ENCODE peak calls at places on chromosomes 16 and 17, in seven cellular contexts. One of them, this sample, is unnamed. For H3K4me1, the result is how much of the 10 kb centered on the place peaks cover.

GRCh38 chr17:79627766-79628690 is 17.2 kb upstream of the RBFOX3 start:
- DNase-seq in breast epithelium: no peak
- DNase-seq in adrenal gland: no peak
- DNase-seq in body of pancreas: peak
- DNase-seq in K562: no peak
- DNase-seq in IMR-90: no peak
- DNase-seq in heart left ventricle: no peak
- DNase-seq in this sample: peak

GRCh38 chr16:49463529-49463928 is 89.9 kb downstream of the C16orf78 start:
- DNase-seq in IMR-90: no peak
- DNase-seq in body of pancreas: peak
- DNase-seq in adrenal gland: no peak
- DNase-seq in K562: no peak
- DNase-seq in breast epithelium: peak
- DNase-seq in heart left ventricle: no peak
- DNase-seq in this sample: no peak

GRCh38 chr17:78458739-78459335 is 80.4 kb downstream of the PGS1 start:
- DNase-seq in heart left ventricle: no peak
- DNase-seq in K562: no peak
- DNase-seq in IMR-90: no peak
- DNase-seq in body of pancreas: no peak
- DNase-seq in adrenal gland: no peak
- DNase-seq in breast epithelium: no peak
- DNase-seq in this sample: no peak

GRCh38 chr17:9941305-9941704 is 36.2 kb upstream of the RCVRN start:
- DNase-seq in body of pancreas: no peak
- DNase-seq in K562: no peak
- DNase-seq in IMR-90: no peak
- DNase-seq in adrenal gland: no peak
- DNase-seq in heart left ventricle: no peak
- DNase-seq in breast epithelium: no peak
- DNase-seq in this sample: no peak

GRCh38 chr16:2148714-2149629 is 547 bp downstream of the RAB26 start:
- DNase-seq in K562: peak
- DNase-seq in heart left ventricle: peak
- DNase-seq in breast epithelium: no peak
- DNase-seq in adrenal gland: no peak
- DNase-seq in IMR-90: no peak
- DNase-seq in body of pancreas: peak
- DNase-seq in this sample: no peak

GRCh38 chr17:32253117-32253611 is 12.5 kb upstream of the RHBDL3 start:
- DNase-seq in adrenal gland: peak
- DNase-seq in K562: peak
- DNase-seq in IMR-90: peak
- DNase-seq in breast epithelium: peak
- DNase-seq in heart left ventricle: peak
- DNase-seq in body of pancreas: peak
- DNase-seq in this sample: peak

GRCh38 chr16:54284931-54285413 is 1.6 kb downstream of the IRX3 start:
- DNase-seq in K562: no peak
- DNase-seq in adrenal gland: no peak
- DNase-seq in heart left ventricle: peak
- DNase-seq in body of pancreas: no peak
- DNase-seq in breast epithelium: no peak
- DNase-seq in IMR-90: no peak
- DNase-seq in this sample: no peak

GRCh38 chr16:1991135-1991551 is 1.4 kb downstream of the SYNGR3 start:
- DNase-seq in breast epithelium: no peak
- DNase-seq in K562: no peak
- DNase-seq in heart left ventricle: no peak
- DNase-seq in adrenal gland: no peak
- DNase-seq in IMR-90: no peak
- DNase-seq in body of pancreas: no peak
- DNase-seq in this sample: no peak

GRCh38 chr17:58615768-58616659 is 75.8 kb downstream of the TEX14 start:
- DNase-seq in body of pancreas: no peak
- DNase-seq in breast epithelium: no peak
- DNase-seq in adrenal gland: no peak
- DNase-seq in K562: no peak
- DNase-seq in IMR-90: no peak
- DNase-seq in heart left ventricle: no peak
- DNase-seq in this sample: no peak

GRCh38 chr16:19166500-19166899 is 1.5 kb upstream of the SYT17 start:
- DNase-seq in breast epithelium: no peak
- DNase-seq in IMR-90: no peak
- DNase-seq in heart left ventricle: no peak
- DNase-seq in adrenal gland: no peak
- DNase-seq in K562: no peak
- DNase-seq in body of pancreas: no peak
- DNase-seq in this sample: no peak

GRCh38 chr17:78812849-78813248 is 27.8 kb downstream of the USP36 start:
- DNase-seq in heart left ventricle: no peak
- DNase-seq in breast epithelium: no peak
- DNase-seq in adrenal gland: no peak
- DNase-seq in body of pancreas: no peak
- DNase-seq in K562: no peak
- DNase-seq in IMR-90: no peak
- DNase-seq in this sample: no peak

GRCh38 chr17:77846531-77847085 is 111.9 kb upstream of the TNRC6C start:
- DNase-seq in breast epithelium: no peak
- DNase-seq in K562: no peak
- DNase-seq in heart left ventricle: no peak
- DNase-seq in IMR-90: no peak
- DNase-seq in body of pancreas: no peak
- DNase-seq in adrenal gland: no peak
- DNase-seq in this sample: no peak

GRCh38 chr16:13906426-13907089 is 13.4 kb upstream of the ERCC4 start:
- DNase-seq in body of pancreas: no peak
- DNase-seq in heart left ventricle: no peak
- DNase-seq in breast epithelium: no peak
- DNase-seq in K562: no peak
- DNase-seq in IMR-90: no peak
- DNase-seq in adrenal gland: no peak
- DNase-seq in this sample: no peak

GRCh38 chr16:56593573-56594291 is 4.4 kb downstream of the MT3 start:
- DNase-seq in body of pancreas: no peak
- DNase-seq in K562: no peak
- DNase-seq in IMR-90: no peak
- DNase-seq in heart left ventricle: no peak
- DNase-seq in adrenal gland: no peak
- DNase-seq in breast epithelium: no peak
- DNase-seq in this sample: no peak

GRCh38 chr16:35440875-35441274 is 1981.5 kb downstream of the TP53TG3F start:
- DNase-seq in IMR-90: no peak
- DNase-seq in heart left ventricle: no peak
- DNase-seq in adrenal gland: no peak
- DNase-seq in breast epithelium: no peak
- DNase-seq in K562: no peak
- DNase-seq in body of pancreas: no peak
- DNase-seq in this sample: no peak

GRCh38 chr17:75864448-75864871 is 9.3 kb upstream of the WBP2 start:
- DNase-seq in body of pancreas: no peak
- DNase-seq in adrenal gland: no peak
- DNase-seq in heart left ventricle: peak
- DNase-seq in IMR-90: peak
- DNase-seq in K562: no peak
- DNase-seq in breast epithelium: peak
- DNase-seq in this sample: peak

GRCh38 chr17:27549251-27549919 is 81.6 kb upstream of the LGALS9 start:
- DNase-seq in breast epithelium: no peak
- DNase-seq in K562: no peak
- DNase-seq in IMR-90: no peak
- DNase-seq in heart left ventricle: peak
- DNase-seq in adrenal gland: peak
- DNase-seq in body of pancreas: peak
- DNase-seq in this sample: no peak

GRCh38 chr16:1966460-1966859 is at the start of gene RNF151:
- DNase-seq in IMR-90: no peak
- DNase-seq in adrenal gland: no peak
- DNase-seq in breast epithelium: no peak
- DNase-seq in body of pancreas: no peak
- DNase-seq in K562: no peak
- DNase-seq in heart left ventricle: no peak
- DNase-seq in this sample: no peak

GRCh38 chr16:69554495-69554894 is 11.3 kb upstream of the NFAT5 start:
- DNase-seq in IMR-90: no peak
- DNase-seq in breast epithelium: no peak
- DNase-seq in K562: peak
- DNase-seq in heart left ventricle: no peak
- DNase-seq in body of pancreas: no peak
- DNase-seq in adrenal gland: no peak
- DNase-seq in this sample: no peak

GRCh38 chr17:3866269-3866668 is 20.2 kb upstream of the NCBP3 start:
- DNase-seq in heart left ventricle: no peak
- DNase-seq in body of pancreas: no peak
- DNase-seq in breast epithelium: no peak
- DNase-seq in K562: no peak
- DNase-seq in IMR-90: no peak
- DNase-seq in adrenal gland: no peak
- DNase-seq in this sample: no peak

GRCh38 chr16:51327001-51327400 is 175.9 kb upstream of the SALL1 start:
- DNase-seq in body of pancreas: no peak
- DNase-seq in heart left ventricle: no peak
- DNase-seq in adrenal gland: no peak
- DNase-seq in IMR-90: peak
- DNase-seq in breast epithelium: no peak
- DNase-seq in K562: no peak
- DNase-seq in this sample: peak

GRCh38 chr17:81590121-81590520 is 38.0 kb upstream of the FAAP100 start:
- DNase-seq in heart left ventricle: no peak
- DNase-seq in IMR-90: no peak
- DNase-seq in body of pancreas: no peak
- DNase-seq in adrenal gland: no peak
- DNase-seq in K562: no peak
- DNase-seq in breast epithelium: no peak
- DNase-seq in this sample: no peak
- TF ChIP-seq POLR2A in heart left ventricle: no peak
- TF ChIP-seq POLR2A in IMR-90: no peak
- TF ChIP-seq POLR2A in body of pancreas: no peak
- TF ChIP-seq POLR2A in adrenal gland: no peak
- TF ChIP-seq POLR2A in K562: no peak
- TF ChIP-seq POLR2A in breast epithelium: no peak
- TF ChIP-seq POLR2A in this sample: no peak

GRCh38 chr16:86701286-86701975 is 123.1 kb downstream of the FOXL1 start:
- DNase-seq in IMR-90: no peak
- DNase-seq in body of pancreas: no peak
- DNase-seq in breast epithelium: no peak
- DNase-seq in K562: no peak
- DNase-seq in heart left ventricle: no peak
- DNase-seq in adrenal gland: no peak
- DNase-seq in this sample: no peak

GRCh38 chr16:86702824-86703588 is 124.7 kb downstream of the FOXL1 start:
- DNase-seq in body of pancreas: no peak
- DNase-seq in IMR-90: no peak
- DNase-seq in adrenal gland: no peak
- DNase-seq in K562: no peak
- DNase-seq in breast epithelium: no peak
- DNase-seq in heart left ventricle: no peak
- DNase-seq in this sample: no peak

GRCh38 chr16:86697715-86698114 is 119.4 kb downstream of the FOXL1 start:
- DNase-seq in breast epithelium: no peak
- DNase-seq in adrenal gland: no peak
- DNase-seq in body of pancreas: no peak
- DNase-seq in heart left ventricle: no peak
- DNase-seq in K562: no peak
- DNase-seq in IMR-90: peak
- DNase-seq in this sample: no peak

GRCh38 chr16:86704516-86704915 is 126.2 kb downstream of the FOXL1 start:
- DNase-seq in breast epithelium: no peak
- DNase-seq in body of pancreas: no peak
- DNase-seq in K562: no peak
- DNase-seq in IMR-90: no peak
- DNase-seq in heart left ventricle: no peak
- DNase-seq in adrenal gland: no peak
- DNase-seq in this sample: no peak

GRCh38 chr16:86700396-86700945 is 122.1 kb downstream of the FOXL1 start:
- DNase-seq in K562: no peak
- DNase-seq in IMR-90: no peak
- DNase-seq in adrenal gland: no peak
- DNase-seq in body of pancreas: no peak
- DNase-seq in heart left ventricle: no peak
- DNase-seq in breast epithelium: no peak
- DNase-seq in this sample: no peak
- TF ChIP-seq CTCF in K562: no peak
- TF ChIP-seq CTCF in IMR-90: no peak
- TF ChIP-seq CTCF in adrenal gland: no peak
- TF ChIP-seq CTCF in body of pancreas: no peak
- TF ChIP-seq CTCF in heart left ventricle: no peak
- TF ChIP-seq CTCF in breast epithelium: no peak
- TF ChIP-seq CTCF in this sample: no peak

DNA sequence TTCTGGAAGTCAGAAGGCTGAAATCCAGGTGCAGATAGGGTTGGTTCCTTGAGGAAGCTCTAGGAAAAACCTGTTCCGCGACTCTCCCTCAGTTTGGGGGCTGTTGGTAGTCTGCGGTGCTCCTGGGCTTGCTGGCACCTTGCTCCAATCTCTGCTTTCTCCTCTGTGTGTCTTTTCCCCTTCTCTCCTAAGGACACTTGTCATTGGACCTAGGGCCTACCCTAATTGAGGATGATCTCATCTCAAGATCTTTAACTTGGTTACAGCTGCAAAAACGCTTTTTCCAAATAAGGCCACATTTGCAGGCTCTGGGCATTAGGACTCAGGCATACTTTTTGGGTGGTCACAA is 12.9 kb upstream of the CACNG4 start:
- DNase-seq in IMR-90: no peak
- DNase-seq in body of pancreas: no peak
- DNase-seq in heart left ventricle: no peak
- DNase-seq in adrenal gland: no peak
- DNase-seq in K562: no peak
- DNase-seq in breast epithelium: peak
- DNase-seq in this sample: no peak
- H3K4me1 ChIP-seq in IMR-90: under half
- H3K4me1 ChIP-seq in body of pancreas: under half
- H3K4me1 ChIP-seq in heart left ventricle: under half
- H3K4me1 ChIP-seq in adrenal gland: under half
- H3K4me1 ChIP-seq in K562: under half
- H3K4me1 ChIP-seq in breast epithelium: under half
- H3K4me1 ChIP-seq in this sample: under half

GRCh38 chr17:7560172-7561027 is 1.3 kb upstream of the SENP3 start:
- DNase-seq in IMR-90: peak
- DNase-seq in breast epithelium: peak
- DNase-seq in adrenal gland: peak
- DNase-seq in body of pancreas: peak
- DNase-seq in heart left ventricle: peak
- DNase-seq in K562: peak
- DNase-seq in this sample: peak

GRCh38 chr17:7561028-7561575 is 617 bp upstream of the SENP3 start:
- DNase-seq in adrenal gland: peak
- DNase-seq in body of pancreas: peak
- DNase-seq in breast epithelium: peak
- DNase-seq in IMR-90: peak
- DNase-seq in heart left ventricle: peak
- DNase-seq in K562: peak
- DNase-seq in this sample: peak

GRCh38 chr17:7562208-7562605 is 488 bp downstream of the SENP3 start:
- DNase-seq in IMR-90: no peak
- DNase-seq in breast epithelium: no peak
- DNase-seq in heart left ventricle: no peak
- DNase-seq in K562: peak
- DNase-seq in adrenal gland: no peak
- DNase-seq in body of pancreas: no peak
- DNase-seq in this sample: no peak

GRCh38 chr17:7563115-7563869 is 1.6 kb downstream of the SENP3 start:
- DNase-seq in heart left ventricle: no peak
- DNase-seq in breast epithelium: no peak
- DNase-seq in K562: no peak
- DNase-seq in body of pancreas: no peak
- DNase-seq in adrenal gland: peak
- DNase-seq in IMR-90: no peak
- DNase-seq in this sample: no peak

GRCh38 chr17:7561589-7562207 is at the start of gene SENP3:
- DNase-seq in IMR-90: peak
- DNase-seq in heart left ventricle: peak
- DNase-seq in adrenal gland: peak
- DNase-seq in K562: peak
- DNase-seq in body of pancreas: peak
- DNase-seq in breast epithelium: peak
- DNase-seq in this sample: peak
- TF ChIP-seq POLR2A in IMR-90: no peak
- TF ChIP-seq POLR2A in heart left ventricle: peak
- TF ChIP-seq POLR2A in adrenal gland: peak
- TF ChIP-seq POLR2A in K562: peak
- TF ChIP-seq POLR2A in body of pancreas: peak
- TF ChIP-seq POLR2A in breast epithelium: no peak
- TF ChIP-seq POLR2A in this sample: peak